ENCODE peak calls at places on chromosomes 5 and 9, in eight cellular contexts. One of them, this sample, is unnamed.

GRCh38 chr9:4092793-4093709 is 206.8 kb downstream of the GLIS3 start:
- DNase-seq in mesothelial cell of epicardium: no peak
- DNase-seq in NCI-H748 treated with DMSO at 0.1 percent for 48 hours: no peak
- DNase-seq in NCI-H1092: no peak
- DNase-seq in T-helper 22 cell: no peak
- DNase-seq in stimulated activated CD4-positive, alpha-beta T cell treated with anti-CD3 and anti-CD28 coated beads, TNF-alpha, amount 100 ng/mL, for 4 hours: no peak
- DNase-seq in brain microvascular endothelial cell: no peak
- DNase-seq in NCI-H1048: no peak
- DNase-seq in this sample: no peak

GRCh38 chr5:11595045-11595444 is 309.2 kb downstream of the CTNND2 start:
- DNase-seq in mesothelial cell of epicardium: no peak
- DNase-seq in NCI-H748 treated with DMSO at 0.1 percent for 48 hours: no peak
- DNase-seq in NCI-H1092: no peak
- DNase-seq in T-helper 22 cell: no peak
- DNase-seq in stimulated activated CD4-positive, alpha-beta T cell treated with anti-CD3 and anti-CD28 coated beads, TNF-alpha, amount 100 ng/mL, for 4 hours: no peak
- DNase-seq in brain microvascular endothelial cell: no peak
- DNase-seq in NCI-H1048: no peak
- DNase-seq in this sample: no peak

GRCh38 chr9:20200900-20201495 is 412.2 kb upstream of the SLC24A2 start:
- DNase-seq in mesothelial cell of epicardium: no peak
- DNase-seq in NCI-H748 treated with DMSO at 0.1 percent for 48 hours: no peak
- DNase-seq in NCI-H1092: peak
- DNase-seq in T-helper 22 cell: no peak
- DNase-seq in stimulated activated CD4-positive, alpha-beta T cell treated with anti-CD3 and anti-CD28 coated beads, TNF-alpha, amount 100 ng/mL, for 4 hours: no peak
- DNase-seq in brain microvascular endothelial cell: no peak
- DNase-seq in NCI-H1048: no peak
- DNase-seq in this sample: no peak

GRCh38 chr5:23389543-23390215 is 117.7 kb upstream of the PRDM9 start:
- DNase-seq in mesothelial cell of epicardium: no peak
- DNase-seq in NCI-H748 treated with DMSO at 0.1 percent for 48 hours: no peak
- DNase-seq in NCI-H1092: peak
- DNase-seq in T-helper 22 cell: no peak
- DNase-seq in stimulated activated CD4-positive, alpha-beta T cell treated with anti-CD3 and anti-CD28 coated beads, TNF-alpha, amount 100 ng/mL, for 4 hours: no peak
- DNase-seq in brain microvascular endothelial cell: no peak
- DNase-seq in NCI-H1048: no peak
- DNase-seq in this sample: no peak

GRCh38 chr5:139663752-139664151 is 15.6 kb downstream of the CXXC5 start:
- DNase-seq in mesothelial cell of epicardium: no peak
- DNase-seq in NCI-H748 treated with DMSO at 0.1 percent for 48 hours: no peak
- DNase-seq in NCI-H1092: no peak
- DNase-seq in T-helper 22 cell: no peak
- DNase-seq in stimulated activated CD4-positive, alpha-beta T cell treated with anti-CD3 and anti-CD28 coated beads, TNF-alpha, amount 100 ng/mL, for 4 hours: no peak
- DNase-seq in brain microvascular endothelial cell: no peak
- DNase-seq in NCI-H1048: no peak
- DNase-seq in this sample: no peak

GRCh38 chr5:38603691-38604090 is 47.2 kb upstream of the LIFR start:
- DNase-seq in mesothelial cell of epicardium: no peak
- DNase-seq in NCI-H748 treated with DMSO at 0.1 percent for 48 hours: no peak
- DNase-seq in NCI-H1092: no peak
- DNase-seq in T-helper 22 cell: no peak
- DNase-seq in stimulated activated CD4-positive, alpha-beta T cell treated with anti-CD3 and anti-CD28 coated beads, TNF-alpha, amount 100 ng/mL, for 4 hours: no peak
- DNase-seq in brain microvascular endothelial cell: no peak
- DNase-seq in NCI-H1048: no peak
- DNase-seq in this sample: no peak

GRCh38 chr5:22928821-22929482 is 75.8 kb upstream of the CDH12 start:
- DNase-seq in mesothelial cell of epicardium: no peak
- DNase-seq in NCI-H748 treated with DMSO at 0.1 percent for 48 hours: no peak
- DNase-seq in NCI-H1092: no peak
- DNase-seq in T-helper 22 cell: no peak
- DNase-seq in stimulated activated CD4-positive, alpha-beta T cell treated with anti-CD3 and anti-CD28 coated beads, TNF-alpha, amount 100 ng/mL, for 4 hours: no peak
- DNase-seq in brain microvascular endothelial cell: no peak
- DNase-seq in NCI-H1048: no peak
- DNase-seq in this sample: no peak

GRCh38 chr9:134204991-134205578 is 40.7 kb upstream of the RNU6ATAC start:
- DNase-seq in mesothelial cell of epicardium: no peak
- DNase-seq in NCI-H748 treated with DMSO at 0.1 percent for 48 hours: peak
- DNase-seq in NCI-H1092: no peak
- DNase-seq in T-helper 22 cell: no peak
- DNase-seq in stimulated activated CD4-positive, alpha-beta T cell treated with anti-CD3 and anti-CD28 coated beads, TNF-alpha, amount 100 ng/mL, for 4 hours: no peak
- DNase-seq in brain microvascular endothelial cell: peak
- DNase-seq in NCI-H1048: no peak
- DNase-seq in this sample: no peak

GRCh38 chr5:141747152-141747640 is 65.2 kb upstream of the ARAP3 start:
- DNase-seq in mesothelial cell of epicardium: peak
- DNase-seq in NCI-H748 treated with DMSO at 0.1 percent for 48 hours: peak
- DNase-seq in NCI-H1092: peak
- DNase-seq in T-helper 22 cell: no peak
- DNase-seq in stimulated activated CD4-positive, alpha-beta T cell treated with anti-CD3 and anti-CD28 coated beads, TNF-alpha, amount 100 ng/mL, for 4 hours: no peak
- DNase-seq in brain microvascular endothelial cell: peak
- DNase-seq in NCI-H1048: peak
- DNase-seq in this sample: peak

GRCh38 chr5:57341380-57341979 is 141.1 kb downstream of the ACTBL2 start:
- DNase-seq in mesothelial cell of epicardium: no peak
- DNase-seq in NCI-H748 treated with DMSO at 0.1 percent for 48 hours: no peak
- DNase-seq in NCI-H1092: no peak
- DNase-seq in T-helper 22 cell: no peak
- DNase-seq in stimulated activated CD4-positive, alpha-beta T cell treated with anti-CD3 and anti-CD28 coated beads, TNF-alpha, amount 100 ng/mL, for 4 hours: no peak
- DNase-seq in brain microvascular endothelial cell: no peak
- DNase-seq in NCI-H1048: no peak
- DNase-seq in this sample: no peak

GRCh38 chr5:125401724-125402622 is 655.5 kb upstream of the ZNF608 start:
- DNase-seq in mesothelial cell of epicardium: no peak
- DNase-seq in NCI-H748 treated with DMSO at 0.1 percent for 48 hours: no peak
- DNase-seq in NCI-H1092: no peak
- DNase-seq in T-helper 22 cell: no peak
- DNase-seq in stimulated activated CD4-positive, alpha-beta T cell treated with anti-CD3 and anti-CD28 coated beads, TNF-alpha, amount 100 ng/mL, for 4 hours: no peak
- DNase-seq in brain microvascular endothelial cell: no peak
- DNase-seq in NCI-H1048: no peak
- DNase-seq in this sample: no peak

GRCh38 chr9:84670106-84670800 is 724 bp downstream of the NTRK2 start:
- DNase-seq in mesothelial cell of epicardium: peak
- DNase-seq in NCI-H748 treated with DMSO at 0.1 percent for 48 hours: no peak
- DNase-seq in NCI-H1092: no peak
- DNase-seq in T-helper 22 cell: no peak
- DNase-seq in stimulated activated CD4-positive, alpha-beta T cell treated with anti-CD3 and anti-CD28 coated beads, TNF-alpha, amount 100 ng/mL, for 4 hours: no peak
- DNase-seq in brain microvascular endothelial cell: no peak
- DNase-seq in NCI-H1048: no peak
- DNase-seq in this sample: no peak

GRCh38 chr5:135218486-135218755 is 180.6 kb downstream of the MACROH2A1 start:
- DNase-seq in mesothelial cell of epicardium: peak
- DNase-seq in NCI-H748 treated with DMSO at 0.1 percent for 48 hours: no peak
- DNase-seq in NCI-H1092: no peak
- DNase-seq in T-helper 22 cell: no peak
- DNase-seq in stimulated activated CD4-positive, alpha-beta T cell treated with anti-CD3 and anti-CD28 coated beads, TNF-alpha, amount 100 ng/mL, for 4 hours: no peak
- DNase-seq in brain microvascular endothelial cell: no peak
- DNase-seq in NCI-H1048: no peak
- DNase-seq in this sample: no peak

GRCh38 chr5:33892419-33893151 is 795 bp upstream of the ADAMTS12 start:
- DNase-seq in mesothelial cell of epicardium: peak
- DNase-seq in NCI-H748 treated with DMSO at 0.1 percent for 48 hours: no peak
- DNase-seq in NCI-H1092: no peak
- DNase-seq in T-helper 22 cell: no peak
- DNase-seq in stimulated activated CD4-positive, alpha-beta T cell treated with anti-CD3 and anti-CD28 coated beads, TNF-alpha, amount 100 ng/mL, for 4 hours: no peak
- DNase-seq in brain microvascular endothelial cell: peak
- DNase-seq in NCI-H1048: no peak
- DNase-seq in this sample: no peak

GRCh38 chr5:45038366-45038987 is 229.7 kb downstream of the MRPS30 start:
- DNase-seq in mesothelial cell of epicardium: no peak
- DNase-seq in NCI-H748 treated with DMSO at 0.1 percent for 48 hours: peak
- DNase-seq in NCI-H1092: peak
- DNase-seq in T-helper 22 cell: no peak
- DNase-seq in stimulated activated CD4-positive, alpha-beta T cell treated with anti-CD3 and anti-CD28 coated beads, TNF-alpha, amount 100 ng/mL, for 4 hours: no peak
- DNase-seq in brain microvascular endothelial cell: peak
- DNase-seq in NCI-H1048: no peak
- DNase-seq in this sample: no peak

GRCh38 chr9:112119225-112120045 is 55.7 kb downstream of the SUSD1 start:
- DNase-seq in mesothelial cell of epicardium: no peak
- DNase-seq in NCI-H748 treated with DMSO at 0.1 percent for 48 hours: no peak
- DNase-seq in NCI-H1092: no peak
- DNase-seq in T-helper 22 cell: no peak
- DNase-seq in stimulated activated CD4-positive, alpha-beta T cell treated with anti-CD3 and anti-CD28 coated beads, TNF-alpha, amount 100 ng/mL, for 4 hours: no peak
- DNase-seq in brain microvascular endothelial cell: no peak
- DNase-seq in NCI-H1048: no peak
- DNase-seq in this sample: no peak

GRCh38 chr9:131485728-131486381 is 16.9 kb upstream of the POMT1 start:
- DNase-seq in mesothelial cell of epicardium: no peak
- DNase-seq in NCI-H748 treated with DMSO at 0.1 percent for 48 hours: no peak
- DNase-seq in NCI-H1092: no peak
- DNase-seq in T-helper 22 cell: no peak
- DNase-seq in stimulated activated CD4-positive, alpha-beta T cell treated with anti-CD3 and anti-CD28 coated beads, TNF-alpha, amount 100 ng/mL, for 4 hours: no peak
- DNase-seq in brain microvascular endothelial cell: no peak
- DNase-seq in NCI-H1048: no peak
- DNase-seq in this sample: peak

GRCh38 chr9:19371942-19372341 is 8.1 kb downstream of the RPS6 start:
- DNase-seq in mesothelial cell of epicardium: no peak
- DNase-seq in NCI-H748 treated with DMSO at 0.1 percent for 48 hours: no peak
- DNase-seq in NCI-H1092: no peak
- DNase-seq in T-helper 22 cell: no peak
- DNase-seq in stimulated activated CD4-positive, alpha-beta T cell treated with anti-CD3 and anti-CD28 coated beads, TNF-alpha, amount 100 ng/mL, for 4 hours: no peak
- DNase-seq in brain microvascular endothelial cell: no peak
- DNase-seq in NCI-H1048: no peak
- DNase-seq in this sample: no peak

GRCh38 chr9:114811969-114812636 is 6.3 kb upstream of the TNFSF15 start:
- DNase-seq in mesothelial cell of epicardium: no peak
- DNase-seq in NCI-H748 treated with DMSO at 0.1 percent for 48 hours: no peak
- DNase-seq in NCI-H1092: no peak
- DNase-seq in T-helper 22 cell: no peak
- DNase-seq in stimulated activated CD4-positive, alpha-beta T cell treated with anti-CD3 and anti-CD28 coated beads, TNF-alpha, amount 100 ng/mL, for 4 hours: no peak
- DNase-seq in brain microvascular endothelial cell: no peak
- DNase-seq in NCI-H1048: no peak
- DNase-seq in this sample: no peak

GRCh38 chr9:15513335-15513734 is 2.6 kb upstream of the PSIP1 start:
- DNase-seq in mesothelial cell of epicardium: no peak
- DNase-seq in NCI-H748 treated with DMSO at 0.1 percent for 48 hours: peak
- DNase-seq in NCI-H1092: no peak
- DNase-seq in T-helper 22 cell: no peak
- DNase-seq in stimulated activated CD4-positive, alpha-beta T cell treated with anti-CD3 and anti-CD28 coated beads, TNF-alpha, amount 100 ng/mL, for 4 hours: no peak
- DNase-seq in brain microvascular endothelial cell: no peak
- DNase-seq in NCI-H1048: no peak
- DNase-seq in this sample: no peak

GRCh38 chr9:87732344-87732743 is 6.4 kb downstream of the CTSL start:
- DNase-seq in mesothelial cell of epicardium: no peak
- DNase-seq in NCI-H748 treated with DMSO at 0.1 percent for 48 hours: no peak
- DNase-seq in NCI-H1092: no peak
- DNase-seq in T-helper 22 cell: no peak
- DNase-seq in stimulated activated CD4-positive, alpha-beta T cell treated with anti-CD3 and anti-CD28 coated beads, TNF-alpha, amount 100 ng/mL, for 4 hours: no peak
- DNase-seq in brain microvascular endothelial cell: no peak
- DNase-seq in NCI-H1048: no peak
- DNase-seq in this sample: no peak

GRCh38 chr5:73448072-73448432 is 525 bp downstream of the FOXD1 start:
- DNase-seq in mesothelial cell of epicardium: no peak
- DNase-seq in NCI-H748 treated with DMSO at 0.1 percent for 48 hours: no peak
- DNase-seq in NCI-H1092: no peak
- DNase-seq in T-helper 22 cell: no peak
- DNase-seq in stimulated activated CD4-positive, alpha-beta T cell treated with anti-CD3 and anti-CD28 coated beads, TNF-alpha, amount 100 ng/mL, for 4 hours: no peak
- DNase-seq in brain microvascular endothelial cell: no peak
- DNase-seq in NCI-H1048: no peak
- DNase-seq in this sample: peak

GRCh38 chr5:142886211-142886610 is 116.0 kb downstream of the ARHGAP26 start:
- DNase-seq in mesothelial cell of epicardium: no peak
- DNase-seq in NCI-H748 treated with DMSO at 0.1 percent for 48 hours: no peak
- DNase-seq in NCI-H1092: no peak
- DNase-seq in T-helper 22 cell: no peak
- DNase-seq in stimulated activated CD4-positive, alpha-beta T cell treated with anti-CD3 and anti-CD28 coated beads, TNF-alpha, amount 100 ng/mL, for 4 hours: no peak
- DNase-seq in brain microvascular endothelial cell: peak
- DNase-seq in NCI-H1048: no peak
- DNase-seq in this sample: no peak

GRCh38 chr9:129888085-129888808 is 53.0 kb downstream of the USP20 start:
- DNase-seq in mesothelial cell of epicardium: no peak
- DNase-seq in NCI-H748 treated with DMSO at 0.1 percent for 48 hours: no peak
- DNase-seq in NCI-H1092: no peak
- DNase-seq in T-helper 22 cell: peak
- DNase-seq in stimulated activated CD4-positive, alpha-beta T cell treated with anti-CD3 and anti-CD28 coated beads, TNF-alpha, amount 100 ng/mL, for 4 hours: peak
- DNase-seq in brain microvascular endothelial cell: no peak
- DNase-seq in NCI-H1048: no peak
- DNase-seq in this sample: peak

GRCh38 chr9:96202971-96203780 is 98.8 kb downstream of the HSD17B3 start:
- DNase-seq in mesothelial cell of epicardium: no peak
- DNase-seq in NCI-H748 treated with DMSO at 0.1 percent for 48 hours: no peak
- DNase-seq in NCI-H1092: no peak
- DNase-seq in T-helper 22 cell: no peak
- DNase-seq in stimulated activated CD4-positive, alpha-beta T cell treated with anti-CD3 and anti-CD28 coated beads, TNF-alpha, amount 100 ng/mL, for 4 hours: no peak
- DNase-seq in brain microvascular endothelial cell: no peak
- DNase-seq in NCI-H1048: no peak
- DNase-seq in this sample: no peak

GRCh38 chr9:133771486-133772482 is 33.6 kb upstream of the SARDH start:
- DNase-seq in mesothelial cell of epicardium: peak
- DNase-seq in NCI-H748 treated with DMSO at 0.1 percent for 48 hours: no peak
- DNase-seq in NCI-H1092: no peak
- DNase-seq in T-helper 22 cell: no peak
- DNase-seq in stimulated activated CD4-positive, alpha-beta T cell treated with anti-CD3 and anti-CD28 coated beads, TNF-alpha, amount 100 ng/mL, for 4 hours: no peak
- DNase-seq in brain microvascular endothelial cell: no peak
- DNase-seq in NCI-H1048: no peak
- DNase-seq in this sample: peak

GRCh38 chr5:14675309-14675708 is 10.8 kb downstream of the OTULIN start:
- DNase-seq in mesothelial cell of epicardium: no peak
- DNase-seq in NCI-H748 treated with DMSO at 0.1 percent for 48 hours: no peak
- DNase-seq in NCI-H1092: no peak
- DNase-seq in T-helper 22 cell: no peak
- DNase-seq in stimulated activated CD4-positive, alpha-beta T cell treated with anti-CD3 and anti-CD28 coated beads, TNF-alpha, amount 100 ng/mL, for 4 hours: no peak
- DNase-seq in brain microvascular endothelial cell: no peak
- DNase-seq in NCI-H1048: no peak
- DNase-seq in this sample: no peak

GRCh38 chr5:62011072-62011664 is 294.8 kb upstream of the KIF2A start:
- DNase-seq in mesothelial cell of epicardium: no peak
- DNase-seq in NCI-H748 treated with DMSO at 0.1 percent for 48 hours: no peak
- DNase-seq in NCI-H1092: no peak
- DNase-seq in T-helper 22 cell: no peak
- DNase-seq in stimulated activated CD4-positive, alpha-beta T cell treated with anti-CD3 and anti-CD28 coated beads, TNF-alpha, amount 100 ng/mL, for 4 hours: no peak
- DNase-seq in brain microvascular endothelial cell: no peak
- DNase-seq in NCI-H1048: no peak
- DNase-seq in this sample: no peak

GRCh38 chr5:124979174-124979573 is 232.7 kb upstream of the ZNF608 start:
- DNase-seq in mesothelial cell of epicardium: no peak
- DNase-seq in NCI-H748 treated with DMSO at 0.1 percent for 48 hours: peak
- DNase-seq in NCI-H1092: no peak
- DNase-seq in T-helper 22 cell: no peak
- DNase-seq in stimulated activated CD4-positive, alpha-beta T cell treated with anti-CD3 and anti-CD28 coated beads, TNF-alpha, amount 100 ng/mL, for 4 hours: no peak
- DNase-seq in brain microvascular endothelial cell: no peak
- DNase-seq in NCI-H1048: no peak
- DNase-seq in this sample: no peak

GRCh38 chr5:42974546-42974945 is 65.6 kb downstream of the ANXA2R start:
- DNase-seq in mesothelial cell of epicardium: no peak
- DNase-seq in NCI-H748 treated with DMSO at 0.1 percent for 48 hours: no peak
- DNase-seq in NCI-H1092: no peak
- DNase-seq in T-helper 22 cell: no peak
- DNase-seq in stimulated activated CD4-positive, alpha-beta T cell treated with anti-CD3 and anti-CD28 coated beads, TNF-alpha, amount 100 ng/mL, for 4 hours: no peak
- DNase-seq in brain microvascular endothelial cell: peak
- DNase-seq in NCI-H1048: no peak
- DNase-seq in this sample: no peak

GRCh38 chr9:95008151-95008771 is 281.8 kb downstream of the AOPEP start:
- DNase-seq in mesothelial cell of epicardium: no peak
- DNase-seq in NCI-H748 treated with DMSO at 0.1 percent for 48 hours: no peak
- DNase-seq in NCI-H1092: no peak
- DNase-seq in T-helper 22 cell: no peak
- DNase-seq in stimulated activated CD4-positive, alpha-beta T cell treated with anti-CD3 and anti-CD28 coated beads, TNF-alpha, amount 100 ng/mL, for 4 hours: no peak
- DNase-seq in brain microvascular endothelial cell: no peak
- DNase-seq in NCI-H1048: no peak
- DNase-seq in this sample: no peak

GRCh38 chr5:9516591-9516990 is 29.3 kb downstream of the SEMA5A start:
- DNase-seq in mesothelial cell of epicardium: no peak
- DNase-seq in NCI-H748 treated with DMSO at 0.1 percent for 48 hours: no peak
- DNase-seq in NCI-H1092: no peak
- DNase-seq in T-helper 22 cell: no peak
- DNase-seq in stimulated activated CD4-positive, alpha-beta T cell treated with anti-CD3 and anti-CD28 coated beads, TNF-alpha, amount 100 ng/mL, for 4 hours: no peak
- DNase-seq in brain microvascular endothelial cell: no peak
- DNase-seq in NCI-H1048: no peak
- DNase-seq in this sample: no peak